ENCODE peak calls at places on chromosomes 2 and 18, in seven cellular contexts. One of them, this sample, is unnamed.

GRCh38 chr2:118803012-118803411 is 44.4 kb downstream of the EN1 start:
- DNase-seq in cerebellar cortex: no peak
- DNase-seq in stimulated activated CD8-positive, alpha-beta memory T cell treated with anti-CD3 and anti-CD28 coated beads, Interleukin-12 subunit alpha, Interleukin-12 subunit beta, amount 100 ng/mL, for 4 hours: no peak
- DNase-seq in fibroblast of mammary gland: no peak
- DNase-seq in nucleus accumbens: no peak
- DNase-seq in dermis blood vessel endothelial cell: no peak
- DNase-seq in colonic mucosa: no peak
- DNase-seq in this sample: no peak

GRCh38 chr2:239831272-239831731 is 193.8 kb downstream of the NDUFA10 start:
- DNase-seq in cerebellar cortex: no peak
- DNase-seq in colonic mucosa: peak
- DNase-seq in fibroblast of mammary gland: no peak
- DNase-seq in nucleus accumbens: no peak
- DNase-seq in dermis blood vessel endothelial cell: peak
- DNase-seq in stimulated activated CD8-positive, alpha-beta memory T cell treated with anti-CD3 and anti-CD28 coated beads, Interleukin-12 subunit alpha, Interleukin-12 subunit beta, amount 100 ng/mL, for 4 hours: no peak
- DNase-seq in this sample: no peak

GRCh38 chr2:80030135-80030534 is 274.4 kb downstream of the LRRTM1 start:
- DNase-seq in fibroblast of mammary gland: no peak
- DNase-seq in cerebellar cortex: no peak
- DNase-seq in nucleus accumbens: no peak
- DNase-seq in dermis blood vessel endothelial cell: no peak
- DNase-seq in colonic mucosa: no peak
- DNase-seq in stimulated activated CD8-positive, alpha-beta memory T cell treated with anti-CD3 and anti-CD28 coated beads, Interleukin-12 subunit alpha, Interleukin-12 subunit beta, amount 100 ng/mL, for 4 hours: no peak
- DNase-seq in this sample: no peak

GRCh38 chr18:45449761-45450227 is 165.5 kb upstream of the SLC14A2 start:
- DNase-seq in cerebellar cortex: peak
- DNase-seq in colonic mucosa: peak
- DNase-seq in nucleus accumbens: peak
- DNase-seq in stimulated activated CD8-positive, alpha-beta memory T cell treated with anti-CD3 and anti-CD28 coated beads, Interleukin-12 subunit alpha, Interleukin-12 subunit beta, amount 100 ng/mL, for 4 hours: no peak
- DNase-seq in dermis blood vessel endothelial cell: no peak
- DNase-seq in fibroblast of mammary gland: peak
- DNase-seq in this sample: no peak

GRCh38 chr2:197431858-197432257 is 3.0 kb downstream of the SF3B1 start:
- DNase-seq in cerebellar cortex: no peak
- DNase-seq in colonic mucosa: no peak
- DNase-seq in nucleus accumbens: no peak
- DNase-seq in dermis blood vessel endothelial cell: no peak
- DNase-seq in stimulated activated CD8-positive, alpha-beta memory T cell treated with anti-CD3 and anti-CD28 coated beads, Interleukin-12 subunit alpha, Interleukin-12 subunit beta, amount 100 ng/mL, for 4 hours: no peak
- DNase-seq in fibroblast of mammary gland: no peak
- DNase-seq in this sample: no peak

GRCh38 chr2:46749042-46749461 is 166.6 kb downstream of the MCFD2 start:
- DNase-seq in cerebellar cortex: no peak
- DNase-seq in colonic mucosa: no peak
- DNase-seq in nucleus accumbens: no peak
- DNase-seq in stimulated activated CD8-positive, alpha-beta memory T cell treated with anti-CD3 and anti-CD28 coated beads, Interleukin-12 subunit alpha, Interleukin-12 subunit beta, amount 100 ng/mL, for 4 hours: no peak
- DNase-seq in fibroblast of mammary gland: peak
- DNase-seq in dermis blood vessel endothelial cell: peak
- DNase-seq in this sample: no peak

GRCh38 chr2:72940786-72941185 is 23.5 kb downstream of the EMX1 start:
- DNase-seq in colonic mucosa: no peak
- DNase-seq in nucleus accumbens: no peak
- DNase-seq in cerebellar cortex: no peak
- DNase-seq in dermis blood vessel endothelial cell: no peak
- DNase-seq in stimulated activated CD8-positive, alpha-beta memory T cell treated with anti-CD3 and anti-CD28 coated beads, Interleukin-12 subunit alpha, Interleukin-12 subunit beta, amount 100 ng/mL, for 4 hours: no peak
- DNase-seq in fibroblast of mammary gland: peak
- DNase-seq in this sample: no peak

GRCh38 chr2:204468689-204469429 is 76.4 kb upstream of the PARD3B start:
- DNase-seq in fibroblast of mammary gland: peak
- DNase-seq in nucleus accumbens: no peak
- DNase-seq in cerebellar cortex: no peak
- DNase-seq in dermis blood vessel endothelial cell: no peak
- DNase-seq in stimulated activated CD8-positive, alpha-beta memory T cell treated with anti-CD3 and anti-CD28 coated beads, Interleukin-12 subunit alpha, Interleukin-12 subunit beta, amount 100 ng/mL, for 4 hours: no peak
- DNase-seq in colonic mucosa: no peak
- DNase-seq in this sample: no peak

GRCh38 chr2:54599914-54600313 is 123.5 kb upstream of the EML6 start:
- DNase-seq in fibroblast of mammary gland: no peak
- DNase-seq in cerebellar cortex: no peak
- DNase-seq in nucleus accumbens: no peak
- DNase-seq in colonic mucosa: peak
- DNase-seq in dermis blood vessel endothelial cell: no peak
- DNase-seq in stimulated activated CD8-positive, alpha-beta memory T cell treated with anti-CD3 and anti-CD28 coated beads, Interleukin-12 subunit alpha, Interleukin-12 subunit beta, amount 100 ng/mL, for 4 hours: no peak
- DNase-seq in this sample: no peak

GRCh38 chr2:217826505-217826904 is 176.3 kb downstream of the TNS1 start:
- DNase-seq in nucleus accumbens: no peak
- DNase-seq in colonic mucosa: peak
- DNase-seq in cerebellar cortex: no peak
- DNase-seq in fibroblast of mammary gland: no peak
- DNase-seq in stimulated activated CD8-positive, alpha-beta memory T cell treated with anti-CD3 and anti-CD28 coated beads, Interleukin-12 subunit alpha, Interleukin-12 subunit beta, amount 100 ng/mL, for 4 hours: no peak
- DNase-seq in dermis blood vessel endothelial cell: no peak
- DNase-seq in this sample: no peak

GRCh38 chr2:47664817-47665216 is 118.1 kb upstream of the MSH6 start:
- DNase-seq in fibroblast of mammary gland: peak
- DNase-seq in stimulated activated CD8-positive, alpha-beta memory T cell treated with anti-CD3 and anti-CD28 coated beads, Interleukin-12 subunit alpha, Interleukin-12 subunit beta, amount 100 ng/mL, for 4 hours: no peak
- DNase-seq in cerebellar cortex: no peak
- DNase-seq in nucleus accumbens: peak
- DNase-seq in colonic mucosa: peak
- DNase-seq in dermis blood vessel endothelial cell: peak
- DNase-seq in this sample: no peak

GRCh38 chr2:179429597-179429996 is 165.0 kb upstream of the SESTD1 start:
- DNase-seq in cerebellar cortex: no peak
- DNase-seq in dermis blood vessel endothelial cell: no peak
- DNase-seq in stimulated activated CD8-positive, alpha-beta memory T cell treated with anti-CD3 and anti-CD28 coated beads, Interleukin-12 subunit alpha, Interleukin-12 subunit beta, amount 100 ng/mL, for 4 hours: no peak
- DNase-seq in colonic mucosa: no peak
- DNase-seq in fibroblast of mammary gland: no peak
- DNase-seq in nucleus accumbens: no peak
- DNase-seq in this sample: no peak

GRCh38 chr2:140270229-140270628 is 1490.0 kb upstream of the NXPH2 start:
- DNase-seq in stimulated activated CD8-positive, alpha-beta memory T cell treated with anti-CD3 and anti-CD28 coated beads, Interleukin-12 subunit alpha, Interleukin-12 subunit beta, amount 100 ng/mL, for 4 hours: no peak
- DNase-seq in nucleus accumbens: no peak
- DNase-seq in colonic mucosa: no peak
- DNase-seq in cerebellar cortex: no peak
- DNase-seq in dermis blood vessel endothelial cell: no peak
- DNase-seq in fibroblast of mammary gland: no peak
- DNase-seq in this sample: no peak

GRCh38 chr2:41922177-41922576 is 125.6 kb upstream of the PKDCC start:
- DNase-seq in colonic mucosa: no peak
- DNase-seq in nucleus accumbens: no peak
- DNase-seq in cerebellar cortex: no peak
- DNase-seq in stimulated activated CD8-positive, alpha-beta memory T cell treated with anti-CD3 and anti-CD28 coated beads, Interleukin-12 subunit alpha, Interleukin-12 subunit beta, amount 100 ng/mL, for 4 hours: no peak
- DNase-seq in dermis blood vessel endothelial cell: no peak
- DNase-seq in fibroblast of mammary gland: peak
- DNase-seq in this sample: no peak

GRCh38 chr18:45175505-45175904 is 439.8 kb upstream of the SLC14A2 start:
- DNase-seq in colonic mucosa: no peak
- DNase-seq in fibroblast of mammary gland: no peak
- DNase-seq in stimulated activated CD8-positive, alpha-beta memory T cell treated with anti-CD3 and anti-CD28 coated beads, Interleukin-12 subunit alpha, Interleukin-12 subunit beta, amount 100 ng/mL, for 4 hours: no peak
- DNase-seq in cerebellar cortex: no peak
- DNase-seq in nucleus accumbens: no peak
- DNase-seq in dermis blood vessel endothelial cell: no peak
- DNase-seq in this sample: no peak

GRCh38 chr18:43276471-43276870 is 819 bp downstream of the SYT4 start:
- DNase-seq in colonic mucosa: no peak
- DNase-seq in nucleus accumbens: no peak
- DNase-seq in cerebellar cortex: peak
- DNase-seq in stimulated activated CD8-positive, alpha-beta memory T cell treated with anti-CD3 and anti-CD28 coated beads, Interleukin-12 subunit alpha, Interleukin-12 subunit beta, amount 100 ng/mL, for 4 hours: no peak
- DNase-seq in fibroblast of mammary gland: no peak
- DNase-seq in dermis blood vessel endothelial cell: no peak
- DNase-seq in this sample: no peak

GRCh38 chr2:60544980-60545560 is 8.4 kb downstream of the BCL11A start:
- DNase-seq in nucleus accumbens: no peak
- DNase-seq in fibroblast of mammary gland: no peak
- DNase-seq in dermis blood vessel endothelial cell: no peak
- DNase-seq in stimulated activated CD8-positive, alpha-beta memory T cell treated with anti-CD3 and anti-CD28 coated beads, Interleukin-12 subunit alpha, Interleukin-12 subunit beta, amount 100 ng/mL, for 4 hours: no peak
- DNase-seq in cerebellar cortex: no peak
- DNase-seq in colonic mucosa: no peak
- DNase-seq in this sample: no peak

GRCh38 chr2:14358774-14359173 is 273.7 kb upstream of the LRATD1 start:
- DNase-seq in nucleus accumbens: no peak
- DNase-seq in cerebellar cortex: no peak
- DNase-seq in stimulated activated CD8-positive, alpha-beta memory T cell treated with anti-CD3 and anti-CD28 coated beads, Interleukin-12 subunit alpha, Interleukin-12 subunit beta, amount 100 ng/mL, for 4 hours: no peak
- DNase-seq in dermis blood vessel endothelial cell: no peak
- DNase-seq in colonic mucosa: no peak
- DNase-seq in fibroblast of mammary gland: no peak
- DNase-seq in this sample: no peak

GRCh38 chr18:79823120-79823519 is 25.4 kb downstream of the KCNG2 start:
- DNase-seq in colonic mucosa: no peak
- DNase-seq in cerebellar cortex: no peak
- DNase-seq in nucleus accumbens: no peak
- DNase-seq in dermis blood vessel endothelial cell: no peak
- DNase-seq in fibroblast of mammary gland: no peak
- DNase-seq in stimulated activated CD8-positive, alpha-beta memory T cell treated with anti-CD3 and anti-CD28 coated beads, Interleukin-12 subunit alpha, Interleukin-12 subunit beta, amount 100 ng/mL, for 4 hours: no peak
- DNase-seq in this sample: no peak

GRCh38 chr18:50125456-50125855 is 69.5 kb downstream of the MYO5B start:
- DNase-seq in fibroblast of mammary gland: no peak
- DNase-seq in stimulated activated CD8-positive, alpha-beta memory T cell treated with anti-CD3 and anti-CD28 coated beads, Interleukin-12 subunit alpha, Interleukin-12 subunit beta, amount 100 ng/mL, for 4 hours: no peak
- DNase-seq in colonic mucosa: no peak
- DNase-seq in dermis blood vessel endothelial cell: no peak
- DNase-seq in cerebellar cortex: no peak
- DNase-seq in nucleus accumbens: no peak
- DNase-seq in this sample: no peak

GRCh38 chr2:152098033-152098797 is 629 bp downstream of the CACNB4 start:
- DNase-seq in fibroblast of mammary gland: peak
- DNase-seq in colonic mucosa: peak
- DNase-seq in stimulated activated CD8-positive, alpha-beta memory T cell treated with anti-CD3 and anti-CD28 coated beads, Interleukin-12 subunit alpha, Interleukin-12 subunit beta, amount 100 ng/mL, for 4 hours: no peak
- DNase-seq in cerebellar cortex: peak
- DNase-seq in dermis blood vessel endothelial cell: peak
- DNase-seq in nucleus accumbens: no peak
- DNase-seq in this sample: no peak

GRCh38 chr2:109473006-109473380 is 140.8 kb downstream of the SEPTIN10 start:
- DNase-seq in fibroblast of mammary gland: no peak
- DNase-seq in colonic mucosa: no peak
- DNase-seq in cerebellar cortex: no peak
- DNase-seq in stimulated activated CD8-positive, alpha-beta memory T cell treated with anti-CD3 and anti-CD28 coated beads, Interleukin-12 subunit alpha, Interleukin-12 subunit beta, amount 100 ng/mL, for 4 hours: no peak
- DNase-seq in dermis blood vessel endothelial cell: no peak
- DNase-seq in nucleus accumbens: no peak
- DNase-seq in this sample: no peak

GRCh38 chr18:79943608-79944125 is 7.8 kb downstream of the SLC66A2 start:
- DNase-seq in stimulated activated CD8-positive, alpha-beta memory T cell treated with anti-CD3 and anti-CD28 coated beads, Interleukin-12 subunit alpha, Interleukin-12 subunit beta, amount 100 ng/mL, for 4 hours: no peak
- DNase-seq in colonic mucosa: peak
- DNase-seq in cerebellar cortex: no peak
- DNase-seq in fibroblast of mammary gland: no peak
- DNase-seq in dermis blood vessel endothelial cell: no peak
- DNase-seq in nucleus accumbens: no peak
- DNase-seq in this sample: no peak

GRCh38 chr18:59871711-59872362 is 28.0 kb upstream of the PMAIP1 start:
- DNase-seq in stimulated activated CD8-positive, alpha-beta memory T cell treated with anti-CD3 and anti-CD28 coated beads, Interleukin-12 subunit alpha, Interleukin-12 subunit beta, amount 100 ng/mL, for 4 hours: no peak
- DNase-seq in cerebellar cortex: no peak
- DNase-seq in dermis blood vessel endothelial cell: no peak
- DNase-seq in colonic mucosa: no peak
- DNase-seq in nucleus accumbens: no peak
- DNase-seq in fibroblast of mammary gland: no peak
- DNase-seq in this sample: peak

This sample was measured in NCI-H510A.